ENCODE peak calls at places on chromosomes 5 and 9, in ten cellular contexts. C, U, N, X, W, L, V, H, G and T are unnamed samples.

GRCh38 chr5:58455495-58455894 is 4.4 kb downstream of the PLK2 start:
- DNase-seq in C (no peak), U (no peak), N (no peak), X (no peak), W (no peak), L (peak; percentile 43), V (no peak), H (no peak), G (no peak), T (no peak)

GRCh38 chr9:136052433-136052880 is 42.6 kb downstream of the NACC2 start:
- DNase-seq in C (no peak), U (no peak), N (no peak), X (peak; percentile 85), W (peak; percentile 15), L (no peak), V (no peak), H (peak; percentile 44), G (peak; percentile 22), T (no peak)

GRCh38 chr9:22622823-22623222 is 176.2 kb downstream of the DMRTA1 start:
- DNase-seq in C (peak; percentile 0), U (no peak), N (no peak), X (no peak), W (no peak), L (no peak), V (no peak), H (no peak), G (no peak), T (no peak)

GRCh38 chr5:54761213-54761701 is 224.1 kb downstream of the ESM1 start:
- DNase-seq in C (peak; percentile 95), U (peak; percentile 44), N (no peak), X (no peak), W (no peak), L (peak; percentile 97), V (peak; percentile 91), H (no peak), G (no peak), T (no peak)

GRCh38 chr5:35776757-35777156 is 79.9 kb upstream of the IL7R start:
- DNase-seq in C (no peak), U (no peak), N (no peak), X (no peak), W (no peak), L (no peak), V (no peak), H (no peak), G (no peak), T (no peak)

GRCh38 chr5:39619161-39619818 is 194.5 kb upstream of the DAB2 start:
- DNase-seq in C (no peak), U (no peak), N (no peak), X (no peak), W (no peak), L (no peak), V (no peak), H (no peak), G (no peak), T (no peak)

GRCh38 chr5:7941692-7942091 is 72.7 kb downstream of the MTRR start:
- DNase-seq in C (no peak), U (no peak), N (no peak), X (no peak), W (no peak), L (no peak), V (no peak), H (no peak), G (no peak), T (no peak)

GRCh38 chr5:67581203-67581602 is 384.6 kb upstream of the CD180 start:
- DNase-seq in C (no peak), U (no peak), N (no peak), X (no peak), W (no peak), L (no peak), V (no peak), H (no peak), G (peak; percentile 79), T (no peak)

GRCh38 chr9:136719212-136719880 is 7.0 kb downstream of the DIPK1B start:
- DNase-seq in C (no peak), U (no peak), N (no peak), X (no peak), W (no peak), L (no peak), V (no peak), H (no peak), G (no peak), T (no peak)

GRCh38 chr5:93461751-93462150 is 119.3 kb downstream of the NR2F1-AS1 start:
- DNase-seq in C (peak; percentile 68), U (no peak), N (no peak), X (no peak), W (no peak), L (no peak), V (no peak), H (no peak), G (peak; percentile 47), T (no peak)

GRCh38 chr9:113963017-113963620 is 87.0 kb downstream of the ZNF618 start:
- DNase-seq in C (peak; percentile 49), U (peak; percentile 54), N (peak; percentile 48), X (no peak), W (peak; percentile 28), L (peak; percentile 77), V (no peak), H (peak; percentile 73), G (peak; percentile 21), T (no peak)

GRCh38 chr9:1042466-1042865 is 7.7 kb upstream of the DMRT2 start:
- DNase-seq in C (no peak), U (peak; percentile 26), N (peak; percentile 68), X (no peak), W (no peak), L (peak; percentile 23), V (peak; percentile 79), H (no peak), G (no peak), T (no peak)

GRCh38 chr5:16067415-16067814 is 112.2 kb downstream of the MARCHF11 start:
- DNase-seq in C (no peak), U (no peak), N (no peak), X (no peak), W (no peak), L (no peak), V (no peak), H (no peak), G (no peak), T (no peak)
- H3K27me3 ChIP-seq in C (no peaks in the 10 kb centered on the region), U (no peaks in the 10 kb centered on the region), N (no peaks in the 10 kb centered on the region), X (peaks cover 76% of the 10 kb centered on the region), W (no peaks in the 10 kb centered on the region), L (no peaks in the 10 kb centered on the region), V (no peaks in the 10 kb centered on the region), H (no peaks in the 10 kb centered on the region), G (no peaks in the 10 kb centered on the region), T (no peaks in the 10 kb centered on the region)

GRCh38 chr5:102561894-102562760 is 63.3 kb upstream of the SLCO6A1 start:
- DNase-seq in C (peak; percentile 1), U (no peak), N (no peak), X (peak; percentile 18), W (peak; percentile 39), L (peak; percentile 55), V (no peak), H (no peak), G (peak; percentile 8), T (no peak)
- TF ChIP-seq CTCF in C (peak; percentile 39), U (peak; percentile 23), N (peak; percentile 66), X (peak; percentile 81), W (peak; percentile 80), L (peak; percentile 87), V (peak; percentile 22), H (no peak), G (peak; percentile 90), T (peak; percentile 97)

GRCh38 chr5:6006838-6007314 is 371.5 kb downstream of the MED10 start:
- DNase-seq in C (no peak), U (no peak), N (no peak), X (no peak), W (no peak), L (no peak), V (no peak), H (no peak), G (no peak), T (no peak)
- H3K27me3 ChIP-seq in C (no peaks in the 10 kb centered on the region), U (no peaks in the 10 kb centered on the region), N (no peaks in the 10 kb centered on the region), X (peaks cover 6% of the 10 kb centered on the region), W (no peaks in the 10 kb centered on the region), L (no peaks in the 10 kb centered on the region), V (peaks cover 11% of the 10 kb centered on the region), H (no peaks in the 10 kb centered on the region), G (no peaks in the 10 kb centered on the region), T (no peaks in the 10 kb centered on the region)

GRCh38 chr9:116234091-116234490 is 80.5 kb downstream of the PAPPA start:
- DNase-seq in C (peak; percentile 99), U (no peak), N (peak; percentile 2), X (no peak), W (no peak), L (peak; percentile 97), V (peak; percentile 29), H (no peak), G (peak; percentile 59), T (no peak)
- TF ChIP-seq CTCF in C (no peak), U (no peak), N (no peak), X (no peak), W (no peak), L (no peak), V (no peak), H (no peak), G (no peak), T (no peak)

GRCh38 chr5:135847976-135848375 is 13.5 kb downstream of the SLC25A48 start:
- DNase-seq in C (no peak), U (no peak), N (no peak), X (no peak), W (no peak), L (no peak), V (no peak), H (no peak), G (no peak), T (no peak)

GRCh38 chr5:135850231-135850630 is 15.8 kb downstream of the SLC25A48 start:
- DNase-seq in C (no peak), U (no peak), N (no peak), X (no peak), W (no peak), L (no peak), V (no peak), H (no peak), G (no peak), T (no peak)

GRCh38 chr5:135851907-135852805 is 17.7 kb downstream of the SLC25A48 start:
- DNase-seq in C (no peak), U (no peak), N (no peak), X (no peak), W (no peak), L (no peak), V (no peak), H (no peak), G (no peak), T (no peak)

GRCh38 chr5:135850671-135851070 is 16.2 kb downstream of the SLC25A48 start:
- DNase-seq in C (no peak), U (no peak), N (no peak), X (no peak), W (no peak), L (no peak), V (no peak), H (no peak), G (no peak), T (no peak)

DNA sequence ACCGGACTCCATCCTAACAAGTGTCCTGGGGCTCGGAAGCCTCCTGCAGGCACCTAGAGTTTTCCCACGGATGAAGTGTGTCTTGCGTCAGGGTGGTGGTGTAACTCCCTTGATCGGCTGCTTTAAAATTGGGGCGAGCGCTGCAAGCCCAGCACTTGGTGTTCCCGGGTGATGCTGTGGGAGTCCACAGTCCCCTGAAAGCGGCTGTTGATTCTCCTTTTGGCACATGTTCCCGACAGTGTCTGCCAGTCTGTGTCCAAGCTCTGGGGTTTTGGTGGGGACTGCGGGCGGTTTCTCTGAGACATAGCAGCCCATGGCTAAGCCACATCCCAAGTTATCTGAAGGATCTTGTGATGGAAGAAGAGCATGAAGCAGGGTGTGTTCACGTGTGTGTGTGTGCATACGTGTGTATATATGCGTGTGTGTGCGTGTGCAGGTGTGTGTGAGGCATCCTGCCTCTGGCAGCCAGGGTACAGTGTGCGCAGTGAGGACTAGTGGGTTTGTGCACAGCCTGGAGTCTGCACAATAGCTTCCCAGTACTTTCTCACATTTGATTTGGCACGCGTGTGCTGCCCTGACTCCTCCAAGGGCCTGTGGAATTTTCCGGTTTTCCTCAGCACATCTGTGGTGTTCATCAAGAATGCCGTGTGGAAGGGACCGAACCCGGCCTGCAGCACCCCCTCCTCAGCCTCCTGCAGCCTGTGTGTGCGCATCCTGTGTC is 16.9 kb downstream of the SLC25A48 start:
- DNase-seq in C (no peak), U (no peak), N (no peak), X (no peak), W (no peak), L (no peak), V (no peak), H (no peak), G (no peak), T (no peak)
- H3K27me3 ChIP-seq in C (no peaks in the 10 kb centered on the region), U (no peaks in the 10 kb centered on the region), N (peaks cover 4% of the 10 kb centered on the region), X (peaks cover 77% of the 10 kb centered on the region), W (peaks cover 21% of the 10 kb centered on the region), L (no peaks in the 10 kb centered on the region), V (no peaks in the 10 kb centered on the region), H (no peaks in the 10 kb centered on the region), G (no peaks in the 10 kb centered on the region), T (peaks cover 2% of the 10 kb centered on the region)